ENCODE peak calls at places on chromosome 19, in seven cellular contexts. P is right atrium auricular region, T is ascending aorta, K is suprapubic skin, V is adrenal gland, W is H9, O is pancreas. J is an unnamed sample.

GRCh38 chr19:29962777-29963176 is 20.7 kb downstream of the URI1 start:
- DNase-seq in P (no peak), T (no peak), K (no peak), V (no peak), W (no peak), O (no peak), J (no peak)

GRCh38 chr19:52734340-52734892 is 428 bp downstream of the ZNF611 start:
- DNase-seq in P (no peak), T (no peak), K (no peak), V (no peak), W (no peak), O (no peak), J (peak; percentile 21)

GRCh38 chr19:46426035-46426505 is 2.7 kb downstream of the PNMA8C start:
- DNase-seq in P (no peak), T (no peak), K (no peak), V (no peak), W (no peak), O (no peak), J (no peak)

GRCh38 chr19:13014101-13014920 is 19.0 kb downstream of the NFIX start:
- DNase-seq in P (no peak), T (no peak), K (no peak), V (no peak), W (peak; percentile 64), O (no peak), J (peak; percentile 60)

GRCh38 chr19:20060282-20060681 is 17.5 kb upstream of the ZNF90 start:
- DNase-seq in P (no peak), T (no peak), K (no peak), V (no peak), W (no peak), O (no peak), J (no peak)

GRCh38 chr19:55611300-55611982 is 6.0 kb downstream of the ZNF865 start:
- DNase-seq in P (no peak), T (no peak), K (no peak), V (peak; percentile 48), W (no peak), O (no peak), J (no peak)

GRCh38 chr19:51339313-51339686 is 2.6 kb downstream of the VSIG10L start:
- DNase-seq in P (no peak), T (no peak), K (no peak), V (no peak), W (peak; percentile 87), O (no peak), J (no peak)

GRCh38 chr19:44576843-44577565 is 36.4 kb upstream of the IGSF23 start:
- DNase-seq in P (peak; percentile 57), T (no peak), K (no peak), V (no peak), W (peak; percentile 70), O (peak; percentile 53), J (no peak)

GRCh38 chr19:33132425-33132824 is 511 bp downstream of the WDR88 start:
- DNase-seq in P (no peak), T (no peak), K (no peak), V (no peak), W (peak; percentile 74), O (no peak), J (no peak)

GRCh38 chr19:11204943-11205349 is 7.6 kb upstream of the KANK2 start:
- DNase-seq in P (no peak), T (no peak), K (no peak), V (peak; percentile 82), W (no peak), O (peak; percentile 48), J (peak; percentile 58)

GRCh38 chr19:38597075-38597474 is 20.7 kb downstream of the MAP4K1 start:
- DNase-seq in P (no peak), T (no peak), K (no peak), V (no peak), W (no peak), O (no peak), J (no peak)

GRCh38 chr19:10288662-10289166 is 1.0 kb upstream of the ICAM5 start:
- DNase-seq in P (no peak), T (no peak), K (no peak), V (no peak), W (peak; percentile 84), O (no peak), J (no peak)

GRCh38 chr19:55173717-55174409 is 6.2 kb downstream of the SYT5 start:
- DNase-seq in P (peak; percentile 70), T (no peak), K (no peak), V (peak; percentile 57), W (peak; percentile 95), O (peak; percentile 38), J (peak; percentile 46)

GRCh38 chr19:42196011-42197001 is 21.2 kb downstream of the DEDD2 start:
- DNase-seq in P (no peak), T (no peak), K (no peak), V (no peak), W (peak; percentile 74), O (no peak), J (no peak)

GRCh38 chr19:42199440-42200115 is 17.9 kb downstream of the DEDD2 start:
- DNase-seq in P (no peak), T (no peak), K (no peak), V (peak; percentile 51), W (peak; percentile 84), O (no peak), J (no peak)

GRCh38 chr19:42200116-42200740 is 17.2 kb downstream of the DEDD2 start:
- DNase-seq in P (no peak), T (no peak), K (no peak), V (no peak), W (no peak), O (no peak), J (no peak)

GRCh38 chr19:42197375-42197817 is 20.1 kb downstream of the DEDD2 start:
- DNase-seq in P (no peak), T (no peak), K (no peak), V (no peak), W (peak; percentile 66), O (no peak), J (no peak)

DNA sequence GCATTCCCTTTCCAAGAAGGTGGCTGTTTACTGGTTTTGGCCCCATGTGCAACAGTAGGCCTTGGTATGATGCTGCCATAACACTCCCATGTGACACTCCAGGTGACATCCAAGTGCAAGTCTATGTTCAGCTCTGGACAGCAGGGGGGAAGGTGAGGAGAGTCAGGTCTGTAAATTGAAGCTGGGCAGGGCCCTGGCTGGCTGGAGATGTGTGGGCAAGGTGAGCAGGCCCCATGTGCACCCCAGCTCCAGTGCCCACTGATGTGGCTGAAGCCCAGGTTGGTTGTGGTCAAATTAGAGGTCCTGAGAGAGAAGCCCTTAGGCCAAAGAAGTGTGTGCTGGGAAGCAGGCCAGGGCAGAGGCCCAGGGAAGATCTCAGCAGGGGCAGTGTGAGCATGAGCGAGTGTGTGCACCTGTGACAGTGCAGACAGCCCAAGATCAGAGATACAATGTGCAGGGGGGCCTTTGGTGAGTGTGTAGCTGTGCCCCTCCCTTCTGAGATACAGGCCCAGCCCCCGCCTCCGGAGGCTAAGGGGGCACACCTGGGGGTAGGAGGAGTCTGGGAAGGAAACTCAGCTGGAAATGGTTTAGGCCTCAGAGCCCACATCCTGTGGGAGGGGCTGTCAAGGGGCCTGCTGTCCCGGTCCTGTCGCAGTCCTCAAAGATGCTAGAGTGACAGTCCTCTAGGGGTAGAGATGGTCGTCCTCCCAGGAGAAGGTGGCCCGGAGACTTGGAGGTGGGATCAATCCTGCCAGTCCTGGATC is 18.6 kb downstream of the DEDD2 start:
- DNase-seq in P (no peak), T (no peak), K (no peak), V (no peak), W (peak; percentile 86), O (no peak), J (no peak)
- H3K4me1 ChIP-seq in P (no peaks in the 10 kb centered on the region), T (no peaks in the 10 kb centered on the region), K (peaks cover 50% of the 10 kb centered on the region), V (peaks cover 47% of the 10 kb centered on the region), W (peaks cover 4% of the 10 kb centered on the region), O (no peaks in the 10 kb centered on the region), J (no peaks in the 10 kb centered on the region)

GRCh38 chr19:43467730-43468129 is 2.3 kb upstream of the LYPD3 start:
- DNase-seq in P (no peak), T (no peak), K (no peak), V (no peak), W (no peak), O (no peak), J (no peak)
- H3K4me1 ChIP-seq in P (no peaks in the 10 kb centered on the region), T (peaks cover 8% of the 10 kb centered on the region), K (peaks cover 63% of the 10 kb centered on the region), V (peaks cover 10% of the 10 kb centered on the region), W (no peaks in the 10 kb centered on the region), O (no peaks in the 10 kb centered on the region), J (peaks cover 8% of the 10 kb centered on the region)

GRCh38 chr19:2665103-2665502 is 37.4 kb downstream of the GNG7 start:
- DNase-seq in P (no peak), T (no peak), K (no peak), V (no peak), W (no peak), O (no peak), J (no peak)

GRCh38 chr19:2666344-2666994 is 36.0 kb downstream of the GNG7 start:
- DNase-seq in P (no peak), T (no peak), K (no peak), V (no peak), W (no peak), O (no peak), J (no peak)

GRCh38 chr19:2663920-2664571 is 38.4 kb downstream of the GNG7 start:
- DNase-seq in P (peak; percentile 69), T (no peak), K (no peak), V (no peak), W (no peak), O (no peak), J (no peak)

GRCh38 chr19:2659856-2660432 is 42.5 kb downstream of the GNG7 start:
- DNase-seq in P (no peak), T (no peak), K (no peak), V (no peak), W (no peak), O (no peak), J (no peak)

DNA sequence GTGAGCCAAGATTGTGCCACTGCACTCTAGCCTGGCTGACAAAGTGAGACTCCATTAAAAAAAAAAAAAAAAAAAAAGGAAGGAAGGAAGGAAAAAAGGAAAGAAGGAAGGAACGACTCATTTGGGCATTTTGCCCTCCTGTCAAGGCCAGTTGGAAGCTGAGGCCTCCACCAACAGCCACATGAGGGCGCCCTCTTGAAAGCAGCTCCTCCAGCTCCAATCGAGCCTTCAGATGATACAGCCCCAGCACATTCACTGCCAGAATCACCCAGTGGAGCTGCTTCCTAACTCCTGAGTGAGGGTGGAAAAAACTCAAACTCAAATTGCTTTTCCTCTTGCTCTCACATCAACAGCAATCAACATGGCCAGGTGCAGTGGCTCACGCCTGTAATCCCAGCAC is 40.9 kb downstream of the GNG7 start:
- DNase-seq in P (no peak), T (no peak), K (no peak), V (no peak), W (no peak), O (no peak), J (no peak)
- H3K4me1 ChIP-seq in P (no peaks in the 10 kb centered on the region), T (no peaks in the 10 kb centered on the region), K (no peaks in the 10 kb centered on the region), V (no peaks in the 10 kb centered on the region), W (no peaks in the 10 kb centered on the region), O (no peaks in the 10 kb centered on the region), J (no peaks in the 10 kb centered on the region)

DNA sequence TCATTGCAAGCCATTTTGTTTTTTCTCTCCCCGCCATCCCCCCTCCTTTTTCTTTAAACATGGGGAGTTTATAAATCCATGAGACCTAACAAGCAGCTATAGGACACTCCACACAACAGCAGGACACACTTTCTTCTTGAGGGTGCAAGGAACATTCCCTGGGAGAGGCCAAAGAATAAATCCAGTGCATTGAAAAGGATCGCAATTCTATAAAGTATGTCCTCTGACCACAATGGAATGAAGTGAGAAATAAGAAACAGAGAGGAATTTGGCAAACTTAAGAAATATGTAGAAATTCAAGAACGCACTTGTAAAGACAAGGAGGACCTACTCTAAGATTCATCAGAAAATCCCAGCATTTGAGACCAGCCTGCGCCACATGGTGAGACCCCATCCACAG is 11.9 kb downstream of the KLF2 start:
- DNase-seq in P (no peak), T (no peak), K (no peak), V (no peak), W (no peak), O (no peak), J (no peak)
- H3K4me1 ChIP-seq in P (no peaks in the 10 kb centered on the region), T (peaks cover 20% of the 10 kb centered on the region), K (peaks cover 20% of the 10 kb centered on the region), V (peaks cover 13% of the 10 kb centered on the region), W (peaks cover 2% of the 10 kb centered on the region), O (no peaks in the 10 kb centered on the region), J (no peaks in the 10 kb centered on the region)

GRCh38 chr19:34306213-34306661 is 51.9 kb downstream of the GARRE1 start:
- DNase-seq in P (no peak), T (no peak), K (no peak), V (no peak), W (no peak), O (peak; percentile 69), J (no peak)
- H3K4me1 ChIP-seq in P (no peaks in the 10 kb centered on the region), T (peaks cover 53% of the 10 kb centered on the region), K (peaks cover 57% of the 10 kb centered on the region), V (peaks cover 18% of the 10 kb centered on the region), W (no peaks in the 10 kb centered on the region), O (peaks cover 18% of the 10 kb centered on the region), J (peaks cover 9% of the 10 kb centered on the region)